ENCODE peak calls at places on chromosomes 2 and 18, in four cellular contexts. P is epithelial cell of esophagus, R is right atrium auricular region, W is body of pancreas. M is an unnamed sample.

GRCh38 chr2:191202881-191203397 is 42.3 kb upstream of the MYO1B start:
- DNase-seq in P (peak), W (peak), R (peak), M (peak)

GRCh38 chr2:183248866-183249567 is 124.8 kb downstream of the NUP35 start:
- DNase-seq in W (no peak), R (no peak), P (peak), M (peak)

GRCh38 chr2:26561918-26562810 is 79.0 kb downstream of the CIB4 start:
- DNase-seq in W (peak), P (peak), R (no peak), M (no peak)

GRCh38 chr2:9001229-9001628 is 2.3 kb downstream of the MBOAT2 start:
- DNase-seq in R (no peak), W (no peak), P (peak), M (peak)

GRCh38 chr18:56563568-56563967 is 74.8 kb downstream of the TXNL1 start:
- DNase-seq in W (no peak), P (no peak), R (no peak), M (no peak)

GRCh38 chr2:101717041-101717817 is 19.7 kb downstream of the MAP4K4 start:
- DNase-seq in P (no peak), W (no peak), R (no peak), M (no peak)

GRCh38 chr2:105802587-105802986 is 57.9 kb downstream of the NCK2 start:
- DNase-seq in W (no peak), P (peak), R (no peak), M (no peak)

GRCh38 chr2:219155054-219155644 is 5.5 kb downstream of the NHEJ1 start:
- DNase-seq in W (peak), P (peak), R (no peak), M (peak)

GRCh38 chr2:128727914-128728313 is 409.2 kb upstream of the HS6ST1 start:
- DNase-seq in R (no peak), W (peak), P (peak), M (peak)

GRCh38 chr18:51405683-51406477 is 208.4 kb upstream of the MEX3C start:
- DNase-seq in R (no peak), P (no peak), W (no peak), M (no peak)

GRCh38 chr2:174681983-174682577 is 82.2 kb downstream of the CHRNA1 start:
- DNase-seq in P (peak), R (no peak), W (peak), M (peak)

GRCh38 chr2:64533882-64534281 is 9.8 kb downstream of the AFTPH start:
- DNase-seq in P (no peak), R (no peak), W (no peak), M (no peak)

GRCh38 chr18:25335062-25335461 is 16.9 kb downstream of the ZNF521 start:
- DNase-seq in W (no peak), R (no peak), P (no peak), M (no peak)

GRCh38 chr2:190858817-190859216 is 21.8 kb upstream of the GLS start:
- DNase-seq in W (no peak), P (peak), R (no peak), M (peak)

GRCh38 chr2:104658840-104659591 is 194.9 kb upstream of the POU3F3 start:
- DNase-seq in R (no peak), P (no peak), W (no peak), M (no peak)

GRCh38 chr2:112646102-112646719 is 472 bp downstream of the SLC20A1 start:
- DNase-seq in W (no peak), R (no peak), P (no peak), M (no peak)

GRCh38 chr18:6881034-6881800 is 151.7 kb downstream of the ARHGAP28 start:
- DNase-seq in P (no peak), W (peak), R (no peak), M (no peak)

GRCh38 chr18:3012306-3012919 is 531 bp downstream of the LPIN2 start:
- DNase-seq in P (no peak), W (peak), R (no peak), M (peak)

GRCh38 chr2:25649790-25650189 is 23.6 kb downstream of the DTNB start:
- DNase-seq in P (peak), W (no peak), R (no peak), M (no peak)

GRCh38 chr2:172743898-172744297 is 8.3 kb downstream of the RAPGEF4 start:
- DNase-seq in R (no peak), P (no peak), W (no peak), M (no peak)

GRCh38 chr2:12685145-12685544 is 31.6 kb upstream of the TRIB2 start:
- DNase-seq in W (no peak), P (no peak), R (no peak), M (no peak)

GRCh38 chr2:170088776-170089175 is 89.2 kb upstream of the MYO3B start:
- DNase-seq in W (no peak), R (no peak), P (peak), M (no peak)

GRCh38 chr18:63290456-63291200 is 28.9 kb downstream of the BCL2 start:
- DNase-seq in R (peak), W (no peak), P (no peak), M (no peak)

GRCh38 chr2:190407246-190407661 is 901 bp upstream of the MFSD6 start:
- DNase-seq in R (no peak), W (no peak), P (no peak), M (no peak)

GRCh38 chr2:1495676-1496393 is 82.6 kb downstream of the TPO start:
- DNase-seq in W (no peak), P (no peak), R (no peak), M (no peak)

GRCh38 chr2:163453920-163454319 is 281.9 kb downstream of the FIGN start:
- DNase-seq in R (no peak), P (peak), W (no peak), M (peak)

GRCh38 chr2:240353944-240354343 is 81.5 kb upstream of the GPC1 start:
- DNase-seq in R (no peak), W (no peak), P (no peak), M (no peak)

GRCh38 chr2:191625016-191625415 is 52.9 kb upstream of the NABP1 start:
- DNase-seq in R (no peak), W (peak), P (no peak), M (peak)

GRCh38 chr2:3377612-3378432 is at the start of gene EIPR1:
- DNase-seq in P (peak), W (peak), R (peak), M (peak)

GRCh38 chr18:24497052-24497754 is 36.8 kb downstream of the HRH4 start:
- DNase-seq in W (no peak), R (no peak), P (peak), M (peak)

GRCh38 chr2:24409700-24410556 is 49.6 kb upstream of the ITSN2 start:
- DNase-seq in R (peak), W (peak), P (peak), M (peak)

GRCh38 chr2:235803028-235803427 is 309.2 kb downstream of the AGAP1 start:
- DNase-seq in W (no peak), P (peak), R (no peak), M (peak)

GRCh38 chr2:34188464-34188863 is 589.4 kb upstream of the FAM98A start:
- DNase-seq in R (no peak), W (no peak), P (peak), M (no peak)

GRCh38 chr2:216501854-216502253 is 3.2 kb downstream of the RPL37A start:
- DNase-seq in R (no peak), W (no peak), P (peak), M (no peak)
- H3K4me3 ChIP-seq in R (no peak), W (no peak), P (no peak), M (no peak)

DNA sequence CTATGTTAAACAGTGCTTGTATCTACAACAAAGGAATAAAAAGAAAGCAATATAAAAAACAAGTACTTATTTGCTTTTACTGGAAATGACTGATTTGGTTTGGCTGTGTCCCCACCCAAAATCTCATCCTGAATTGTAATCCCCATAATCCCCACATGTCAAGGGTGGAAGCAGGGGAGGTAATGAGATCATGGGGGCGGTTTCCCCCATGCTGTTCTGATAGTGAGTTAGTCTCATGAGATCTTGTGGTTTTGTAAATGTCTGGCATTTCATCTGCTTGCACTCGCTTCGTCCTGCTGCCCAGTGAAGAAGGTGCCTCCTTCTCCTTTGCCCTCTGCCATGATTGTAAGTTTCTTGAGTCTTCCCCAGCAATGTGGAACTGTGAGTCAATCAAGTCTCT is 19.8 kb downstream of the PTH2R start:
- DNase-seq in W (no peak), P (no peak), R (no peak), M (no peak)
- H3K4me3 ChIP-seq in W (no peak), P (no peak), R (no peak), M (no peak)

DNA sequence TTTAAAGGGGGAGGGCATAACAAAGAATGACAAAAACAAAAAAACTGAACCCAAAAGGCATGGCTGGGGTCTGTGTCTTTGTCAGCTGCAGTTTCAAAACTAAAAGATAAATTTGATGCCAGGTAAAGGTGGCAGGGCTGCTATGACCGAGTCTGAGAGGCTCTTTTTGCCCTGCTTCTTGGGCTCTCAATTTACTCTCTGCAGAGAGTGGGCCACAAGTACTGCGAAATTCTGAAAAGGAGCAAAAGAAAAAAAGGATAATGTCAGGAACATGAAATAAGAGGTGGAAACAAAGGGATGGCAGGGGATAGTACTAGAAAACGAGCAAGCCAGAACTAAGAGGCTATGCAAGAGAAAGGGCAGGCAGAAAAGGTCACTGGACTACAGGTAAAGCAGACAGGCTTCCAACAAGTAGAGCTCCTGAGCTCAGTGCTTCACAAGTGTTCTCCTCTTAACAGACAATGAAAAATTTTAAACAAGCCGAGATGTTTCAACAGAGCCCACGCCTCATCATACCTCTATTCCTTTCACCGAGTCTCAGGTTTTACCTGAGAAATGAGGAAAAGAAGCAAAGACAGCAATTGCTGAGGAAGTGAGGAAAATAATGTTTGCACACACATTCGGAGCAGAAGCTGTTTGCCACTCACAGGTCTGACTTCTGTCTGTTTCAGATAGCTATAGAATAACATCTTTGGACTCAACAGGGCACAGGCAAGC is 7.3 kb downstream of the IRS1 start:
- DNase-seq in W (no peak), R (no peak), P (peak), M (peak)
- H3K4me3 ChIP-seq in W (no peak), R (peak), P (peak), M (peak)

GRCh38 chr2:179049203-179049545 is 763 bp downstream of the CCDC141 start:
- DNase-seq in P (no peak), W (no peak), R (no peak), M (no peak)
- H3K4me3 ChIP-seq in P (no peak), W (no peak), R (peak), M (no peak)

DNA sequence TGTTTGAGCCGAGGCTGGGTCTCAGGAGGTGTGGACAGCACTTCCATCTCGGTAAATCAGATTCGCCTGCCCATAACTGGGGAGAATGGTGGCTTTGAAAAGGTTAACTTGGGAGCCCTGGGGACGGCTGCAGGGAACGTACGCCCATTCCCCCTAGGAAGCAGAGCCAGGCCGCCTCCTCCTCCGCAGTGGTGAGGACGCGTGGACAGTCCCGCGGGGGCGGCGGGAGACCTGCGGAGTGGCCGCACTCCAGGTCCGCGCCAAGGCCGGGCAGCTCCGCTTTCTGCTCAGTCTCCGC is 845 bp upstream of the MYCN start:
- DNase-seq in R (no peak), P (peak), W (peak), M (no peak)
- H3K4me3 ChIP-seq in R (peak), P (no peak), W (no peak), M (peak)

GRCh38 chr2:148887349-148888002 is 12.4 kb downstream of the KIF5C start:
- DNase-seq in P (no peak), W (no peak), R (no peak), M (no peak)
- H3K4me3 ChIP-seq in P (no peak), W (no peak), R (peak), M (peak)

GRCh38 chr18:32769242-32770180 is 3.3 kb downstream of the KLHL14 start:
- DNase-seq in W (no peak), R (no peak), P (no peak), M (no peak)
- H3K4me3 ChIP-seq in W (no peak), R (no peak), P (no peak), M (peak)

GRCh38 chr2:66761826-66762225 is 326.9 kb downstream of the MEIS1 start:
- DNase-seq in P (no peak), R (no peak), W (no peak), M (no peak)
- H3K4me3 ChIP-seq in P (no peak), R (no peak), W (no peak), M (no peak)

M was measured in astrocyte of the spinal cord.